ENCODE peak calls at places on chromosomes 4 and X, in seven cellular contexts. One of them, this sample, is unnamed.

GRCh38 chr4:35252866-35253265 is 991.4 kb downstream of the ARAP2 start:
- DNase-seq in GM19239: no peak
- DNase-seq in effector CD4-positive, alpha-beta T cell: no peak
- DNase-seq in dorsolateral prefrontal cortex: no peak
- DNase-seq in ACHN: no peak
- DNase-seq in PC-9: no peak
- DNase-seq in NAMALWA: no peak
- DNase-seq in this sample: no peak

GRCh38 chr4:24971192-24971591 is 58.4 kb upstream of the CCDC149 start:
- DNase-seq in GM19239: no peak
- DNase-seq in effector CD4-positive, alpha-beta T cell: no peak
- DNase-seq in dorsolateral prefrontal cortex: no peak
- DNase-seq in ACHN: no peak
- DNase-seq in PC-9: peak
- DNase-seq in NAMALWA: no peak
- DNase-seq in this sample: no peak

GRCh38 chr4:182145360-182145905 is 97.8 kb upstream of the TENM3 start:
- DNase-seq in GM19239: no peak
- DNase-seq in effector CD4-positive, alpha-beta T cell: no peak
- DNase-seq in dorsolateral prefrontal cortex: no peak
- DNase-seq in ACHN: peak
- DNase-seq in PC-9: no peak
- DNase-seq in NAMALWA: no peak
- DNase-seq in this sample: no peak

GRCh38 chr4:108272046-108272445 is 103.3 kb upstream of the LEF1 start:
- DNase-seq in GM19239: no peak
- DNase-seq in effector CD4-positive, alpha-beta T cell: no peak
- DNase-seq in dorsolateral prefrontal cortex: no peak
- DNase-seq in ACHN: no peak
- DNase-seq in PC-9: no peak
- DNase-seq in NAMALWA: no peak
- DNase-seq in this sample: no peak

GRCh38 chrX:131843996-131844395 is 179.1 kb upstream of the STK26 start:
- DNase-seq in GM19239: no peak
- DNase-seq in effector CD4-positive, alpha-beta T cell: no peak
- DNase-seq in dorsolateral prefrontal cortex: no peak
- DNase-seq in ACHN: no peak
- DNase-seq in PC-9: no peak
- DNase-seq in NAMALWA: no peak
- DNase-seq in this sample: no peak

GRCh38 chrX:121161501-121161933 is 114.1 kb downstream of the GLUD2 start:
- DNase-seq in GM19239: no peak
- DNase-seq in effector CD4-positive, alpha-beta T cell: no peak
- DNase-seq in dorsolateral prefrontal cortex: no peak
- DNase-seq in ACHN: no peak
- DNase-seq in PC-9: no peak
- DNase-seq in NAMALWA: no peak
- DNase-seq in this sample: peak

GRCh38 chr4:74772783-74773182 is 21.5 kb downstream of the BTC start:
- DNase-seq in GM19239: no peak
- DNase-seq in effector CD4-positive, alpha-beta T cell: no peak
- DNase-seq in dorsolateral prefrontal cortex: no peak
- DNase-seq in ACHN: no peak
- DNase-seq in PC-9: no peak
- DNase-seq in NAMALWA: no peak
- DNase-seq in this sample: no peak

GRCh38 chrX:102934624-102935023 is 2.4 kb upstream of the RAB40AL start:
- DNase-seq in GM19239: no peak
- DNase-seq in effector CD4-positive, alpha-beta T cell: peak
- DNase-seq in dorsolateral prefrontal cortex: no peak
- DNase-seq in ACHN: peak
- DNase-seq in PC-9: peak
- DNase-seq in NAMALWA: peak
- DNase-seq in this sample: peak

GRCh38 chrX:53456254-53456653 is 22.1 kb upstream of the HSD17B10 start:
- DNase-seq in GM19239: no peak
- DNase-seq in effector CD4-positive, alpha-beta T cell: no peak
- DNase-seq in dorsolateral prefrontal cortex: no peak
- DNase-seq in ACHN: no peak
- DNase-seq in PC-9: no peak
- DNase-seq in NAMALWA: no peak
- DNase-seq in this sample: no peak

GRCh38 chr4:7938513-7939376 is 916 bp downstream of the AFAP1 start:
- DNase-seq in GM19239: no peak
- DNase-seq in effector CD4-positive, alpha-beta T cell: peak
- DNase-seq in dorsolateral prefrontal cortex: no peak
- DNase-seq in ACHN: peak
- DNase-seq in PC-9: no peak
- DNase-seq in NAMALWA: no peak
- DNase-seq in this sample: no peak

GRCh38 chrX:123493857-123494256 is 239.0 kb downstream of the THOC2 start:
- DNase-seq in GM19239: no peak
- DNase-seq in effector CD4-positive, alpha-beta T cell: no peak
- DNase-seq in dorsolateral prefrontal cortex: no peak
- DNase-seq in ACHN: no peak
- DNase-seq in PC-9: no peak
- DNase-seq in NAMALWA: no peak
- DNase-seq in this sample: no peak

GRCh38 chr4:117467404-117467803 is 382.0 kb upstream of the TRAM1L1 start:
- DNase-seq in GM19239: no peak
- DNase-seq in effector CD4-positive, alpha-beta T cell: no peak
- DNase-seq in dorsolateral prefrontal cortex: no peak
- DNase-seq in ACHN: no peak
- DNase-seq in PC-9: no peak
- DNase-seq in NAMALWA: no peak
- DNase-seq in this sample: no peak

GRCh38 chrX:46444011-46444410 is 101.2 kb downstream of the ZNF674 start:
- DNase-seq in GM19239: no peak
- DNase-seq in effector CD4-positive, alpha-beta T cell: no peak
- DNase-seq in dorsolateral prefrontal cortex: no peak
- DNase-seq in ACHN: peak
- DNase-seq in PC-9: peak
- DNase-seq in NAMALWA: no peak
- DNase-seq in this sample: peak

GRCh38 chr4:98626350-98626749 is 32.1 kb downstream of the TSPAN5 start:
- DNase-seq in GM19239: no peak
- DNase-seq in effector CD4-positive, alpha-beta T cell: no peak
- DNase-seq in dorsolateral prefrontal cortex: no peak
- DNase-seq in ACHN: peak
- DNase-seq in PC-9: peak
- DNase-seq in NAMALWA: no peak
- DNase-seq in this sample: no peak

GRCh38 chr4:79864470-79865190 is 208.4 kb downstream of the ANTXR2 start:
- DNase-seq in GM19239: no peak
- DNase-seq in effector CD4-positive, alpha-beta T cell: no peak
- DNase-seq in dorsolateral prefrontal cortex: no peak
- DNase-seq in ACHN: no peak
- DNase-seq in PC-9: no peak
- DNase-seq in NAMALWA: no peak
- DNase-seq in this sample: no peak

GRCh38 chr4:37758226-37758625 is 68.3 kb upstream of the PGM2 start:
- DNase-seq in GM19239: no peak
- DNase-seq in effector CD4-positive, alpha-beta T cell: no peak
- DNase-seq in dorsolateral prefrontal cortex: no peak
- DNase-seq in ACHN: no peak
- DNase-seq in PC-9: no peak
- DNase-seq in NAMALWA: peak
- DNase-seq in this sample: no peak

GRCh38 chr4:134375775-134376174 is 174.2 kb upstream of the PABPC4L start:
- DNase-seq in GM19239: no peak
- DNase-seq in effector CD4-positive, alpha-beta T cell: no peak
- DNase-seq in dorsolateral prefrontal cortex: no peak
- DNase-seq in ACHN: no peak
- DNase-seq in PC-9: no peak
- DNase-seq in NAMALWA: no peak
- DNase-seq in this sample: no peak

GRCh38 chrX:132022115-132022862 is 813 bp upstream of the STK26 start:
- DNase-seq in GM19239: no peak
- DNase-seq in effector CD4-positive, alpha-beta T cell: no peak
- DNase-seq in dorsolateral prefrontal cortex: no peak
- DNase-seq in ACHN: peak
- DNase-seq in PC-9: no peak
- DNase-seq in NAMALWA: peak
- DNase-seq in this sample: no peak

GRCh38 chr4:76782837-76783236 is 115.1 kb downstream of the SOWAHB start:
- DNase-seq in GM19239: no peak
- DNase-seq in effector CD4-positive, alpha-beta T cell: no peak
- DNase-seq in dorsolateral prefrontal cortex: no peak
- DNase-seq in ACHN: peak
- DNase-seq in PC-9: no peak
- DNase-seq in NAMALWA: no peak
- DNase-seq in this sample: no peak